ENCODE peak calls at places on chromosome 3, in five cellular contexts. I, A, K, D and X are unnamed samples.

GRCh38 chr3:42097166-42097946 is 6.2 kb downstream of the TRAK1 start:
- ATAC-seq in I (no peak), A (no peak), K (no peak), D (no peak), X (no peak)

GRCh38 chr3:149020196-149020838 is 29.0 kb downstream of the GYG1 start:
- ATAC-seq in I (no peak), A (no peak), K (no peak), D (no peak), X (no peak)

GRCh38 chr3:10193692-10194327 is 29.1 kb downstream of the IRAK2 start:
- ATAC-seq in I (no peak), A (peak; percentile 38), K (no peak), D (peak; percentile 4), X (no peak)

GRCh38 chr3:67653425-67654098 is 850 bp downstream of the SUCLG2 start:
- ATAC-seq in I (peak; percentile 14), A (peak; percentile 24), K (no peak), D (peak; percentile 33), X (no peak)

GRCh38 chr3:81302045-81302444 is 459.4 kb downstream of the GBE1 start:
- ATAC-seq in I (peak; percentile 59), A (peak; percentile 41), K (peak; percentile 74), D (peak; percentile 77), X (no peak)

GRCh38 chr3:193563999-193564398 is 9.3 kb upstream of the ATP13A4 start:
- ATAC-seq in I (peak; percentile 88), A (no peak), K (peak; percentile 76), D (peak; percentile 50), X (no peak)

GRCh38 chr3:71022552-71023335 is 560.8 kb downstream of the FOXP1 start:
- ATAC-seq in I (peak; percentile 50), A (no peak), K (no peak), D (no peak), X (no peak)

GRCh38 chr3:160129459-160130061 is 95.7 kb upstream of the C3orf80 start:
- ATAC-seq in I (no peak), A (no peak), K (peak; percentile 19), D (peak; percentile 72), X (peak; percentile 28)

GRCh38 chr3:70856414-70857162 is 544.1 kb upstream of the MDFIC2 start:
- ATAC-seq in I (no peak), A (no peak), K (no peak), D (peak; percentile 71), X (no peak)

GRCh38 chr3:160368804-160369203 is 30.2 kb downstream of the IFT80 start:
- ATAC-seq in I (no peak), A (no peak), K (no peak), D (peak; percentile 89), X (no peak)

GRCh38 chr3:128070898-128071591 is 18.8 kb downstream of the SEC61A1 start:
- ATAC-seq in I (peak; percentile 3), A (no peak), K (no peak), D (no peak), X (no peak)

GRCh38 chr3:124860599-124860998 is 26.6 kb downstream of the ITGB5 start:
- ATAC-seq in I (no peak), A (no peak), K (peak; percentile 78), D (no peak), X (peak; percentile 97)

GRCh38 chr3:121462565-121462964 is 83.2 kb downstream of the POLQ start:
- ATAC-seq in I (no peak), A (no peak), K (no peak), D (no peak), X (no peak)

GRCh38 chr3:9782777-9783176 is 9.5 kb downstream of the TADA3 start:
- ATAC-seq in I (peak; percentile 12), A (peak; percentile 21), K (no peak), D (peak; percentile 43), X (no peak)

GRCh38 chr3:64049136-64049535 is 25.8 kb upstream of the PSMD6 start:
- ATAC-seq in I (no peak), A (no peak), K (no peak), D (no peak), X (no peak)

GRCh38 chr3:72237679-72238320 is 452.9 kb upstream of the PROK2 start:
- ATAC-seq in I (no peak), A (no peak), K (no peak), D (no peak), X (no peak)

GRCh38 chr3:177772908-177773557 is 575.8 kb upstream of the TBL1XR1 start:
- ATAC-seq in I (no peak), A (no peak), K (no peak), D (peak; percentile 63), X (no peak)

GRCh38 chr3:152291649-152292066 is 22.9 kb downstream of the MBNL1 start:
- ATAC-seq in I (no peak), A (peak; percentile 47), K (no peak), D (peak; percentile 47), X (no peak)

GRCh38 chr3:187223799-187224198 is 26.5 kb downstream of the RTP1 start:
- ATAC-seq in I (no peak), A (no peak), K (no peak), D (no peak), X (no peak)

GRCh38 chr3:196463478-196463756 is 31.2 kb upstream of the UBXN7 start:
- ATAC-seq in I (no peak), A (no peak), K (no peak), D (no peak), X (no peak)

GRCh38 chr3:80983753-80984152 is 777.7 kb downstream of the GBE1 start:
- ATAC-seq in I (no peak), A (no peak), K (no peak), D (no peak), X (no peak)

GRCh38 chr3:13846238-13846637 is 33.6 kb downstream of the WNT7A start:
- ATAC-seq in I (no peak), A (no peak), K (no peak), D (no peak), X (no peak)

GRCh38 chr3:127637546-127637945 is 8.6 kb downstream of the PODXL2 start:
- ATAC-seq in I (peak; percentile 71), A (peak; percentile 79), K (no peak), D (peak; percentile 69), X (no peak)

GRCh38 chr3:64773150-64773549 is 85.3 kb upstream of the ADAMTS9 start:
- ATAC-seq in I (no peak), A (no peak), K (no peak), D (no peak), X (no peak)

GRCh38 chr3:73603771-73604171 is 21.0 kb downstream of the PDZRN3 start:
- ATAC-seq in I (no peak), A (no peak), K (no peak), D (no peak), X (no peak)

GRCh38 chr3:14588713-14589112 is 48.6 kb upstream of the GRIP2 start:
- ATAC-seq in I (no peak), A (no peak), K (no peak), D (no peak), X (no peak)

DNA sequence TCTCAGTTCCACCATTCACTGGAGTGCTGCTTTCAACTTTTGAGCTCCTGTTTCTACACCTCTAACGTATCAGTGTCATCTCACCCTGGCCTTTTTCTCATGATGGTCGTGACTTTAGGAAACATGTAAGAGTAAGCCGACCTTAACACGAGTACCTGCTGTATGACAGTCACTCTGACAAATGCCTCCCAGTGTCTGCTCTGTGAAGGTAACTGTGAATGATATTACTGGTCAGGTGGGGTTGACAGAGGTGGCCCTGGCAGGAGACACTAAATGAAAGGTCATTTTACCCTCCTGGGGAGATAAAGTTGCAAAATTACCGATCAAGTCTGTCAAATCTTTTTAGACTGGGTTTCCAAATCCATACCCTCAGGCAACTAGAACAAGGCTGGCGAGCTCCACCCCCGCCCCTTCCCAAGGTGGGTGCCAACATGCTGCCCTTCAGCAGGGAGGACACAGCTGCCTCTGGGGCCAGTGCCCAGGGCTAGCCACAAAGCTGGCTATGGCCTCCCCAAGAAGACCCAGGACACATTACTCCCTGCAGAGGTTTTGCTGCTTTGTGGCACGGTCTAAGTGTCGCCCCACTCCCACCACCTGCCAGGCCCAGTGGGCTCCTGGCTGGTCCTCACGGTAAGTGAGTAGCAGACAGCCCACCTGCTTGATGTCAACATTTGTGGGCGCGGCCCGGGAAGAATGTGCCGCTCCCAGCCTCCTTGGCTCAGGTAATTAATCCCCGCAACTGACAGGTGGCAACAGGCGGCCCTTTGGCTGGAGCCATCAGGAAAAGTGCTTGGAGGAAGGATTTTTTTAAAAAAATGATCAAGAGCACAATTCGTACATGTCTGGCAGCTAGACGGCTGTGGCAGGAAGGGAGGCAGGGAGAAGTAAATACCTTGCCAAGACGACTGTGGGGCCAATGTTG is 211.8 kb downstream of the TP63 start:
- ATAC-seq in I (no peak), A (no peak), K (peak; percentile 62), D (no peak), X (no peak)
- TF ChIP-seq EP300 in I (no peak), A (no peak), K (no peak), D (no peak), X (no peak)

GRCh38 chr3:27715454-27715806 is 6.7 kb downstream of the EOMES start:
- ATAC-seq in I (peak; percentile 4), A (no peak), K (no peak), D (peak; percentile 7), X (no peak)
- H3K4me3 ChIP-seq in I (no peak overlapping the region), A (no peak overlapping the region), K (no peak overlapping the region), D (no peak overlapping the region), X (no peak overlapping the region)

GRCh38 chr3:170751083-170751893 is 118.7 kb downstream of the RPL22L1 start:
- ATAC-seq in I (no peak), A (peak; percentile 74), K (peak; percentile 31), D (no peak), X (peak; percentile 66)
- TF ChIP-seq POLR2AphosphoS5 in I (no peak), A (no peak), K (no peak), D (no peak), X (no peak)

GRCh38 chr3:157531771-157532170 is 28.6 kb upstream of the VEPH1 start:
- ATAC-seq in I (no peak), A (no peak), K (peak; percentile 15), D (no peak), X (no peak)

GRCh38 chr3:157530637-157531300 is 27.6 kb upstream of the VEPH1 start:
- ATAC-seq in I (no peak), A (no peak), K (no peak), D (no peak), X (no peak)

GRCh38 chr3:157533298-157533870 is 30.2 kb upstream of the VEPH1 start:
- ATAC-seq in I (no peak), A (peak; percentile 41), K (no peak), D (no peak), X (no peak)

GRCh38 chr3:157531301-157531660 is 28.1 kb upstream of the VEPH1 start:
- ATAC-seq in I (no peak), A (no peak), K (no peak), D (no peak), X (no peak)

GRCh38 chr3:157532529-157533297 is 29.5 kb upstream of the VEPH1 start:
- ATAC-seq in I (peak; percentile 90), A (peak; percentile 87), K (peak; percentile 86), D (peak; percentile 95), X (peak; percentile 85)
- TF ChIP-seq EP300 in I (no peak), A (peak; percentile 9), K (no peak), D (no peak), X (no peak)

GRCh38 chr3:172546105-172546504 is 22.9 kb upstream of the TNFSF10 start:
- ATAC-seq in I (no peak), A (no peak), K (no peak), D (no peak), X (no peak)

GRCh38 chr3:172549144-172549543 is 25.9 kb upstream of the TNFSF10 start:
- ATAC-seq in I (no peak), A (no peak), K (no peak), D (no peak), X (no peak)

GRCh38 chr3:172543419-172543818 is 20.2 kb upstream of the TNFSF10 start:
- ATAC-seq in I (no peak), A (no peak), K (no peak), D (no peak), X (no peak)

GRCh38 chr3:172543884-172544283 is 20.7 kb upstream of the TNFSF10 start:
- ATAC-seq in I (no peak), A (no peak), K (no peak), D (no peak), X (no peak)

GRCh38 chr3:172546628-172547214 is 23.5 kb upstream of the TNFSF10 start:
- ATAC-seq in I (no peak), A (no peak), K (no peak), D (peak; percentile 55), X (no peak)
- H3K4me3 ChIP-seq in I (no peak overlapping the region), A (no peak overlapping the region), K (no peak overlapping the region), D (no peak overlapping the region), X (no peak overlapping the region)